ENCODE peak calls at places on chromosomes 4 and X, in five cellular contexts. One of them, this sample, is unnamed.

GRCh38 chrX:139290310-139290709 is 240.2 kb upstream of the F9 start:
- DNase-seq in NCI-H1105: no peak
- DNase-seq in activated CD8-positive, alpha-beta memory T cell treated with anti-CD3 and anti-CD28 coated beads for 48 hours: no peak
- DNase-seq in lower lobe of right lung: no peak
- DNase-seq in NCI-H774: no peak
- DNase-seq in this sample: no peak

GRCh38 chr4:47287735-47288134 is 175.8 kb downstream of the COMMD8 start:
- DNase-seq in NCI-H1105: no peak
- DNase-seq in activated CD8-positive, alpha-beta memory T cell treated with anti-CD3 and anti-CD28 coated beads for 48 hours: no peak
- DNase-seq in lower lobe of right lung: no peak
- DNase-seq in NCI-H774: no peak
- DNase-seq in this sample: no peak

GRCh38 chr4:84892950-84893349 is 73.5 kb downstream of the WDFY3 start:
- DNase-seq in NCI-H1105: no peak
- DNase-seq in activated CD8-positive, alpha-beta memory T cell treated with anti-CD3 and anti-CD28 coated beads for 48 hours: no peak
- DNase-seq in lower lobe of right lung: no peak
- DNase-seq in NCI-H774: no peak
- DNase-seq in this sample: no peak

GRCh38 chr4:37625499-37625898 is 60.7 kb downstream of the RELL1 start:
- DNase-seq in NCI-H1105: no peak
- DNase-seq in activated CD8-positive, alpha-beta memory T cell treated with anti-CD3 and anti-CD28 coated beads for 48 hours: no peak
- DNase-seq in lower lobe of right lung: no peak
- DNase-seq in NCI-H774: no peak
- DNase-seq in this sample: no peak

GRCh38 chrX:24425806-24426205 is 39.3 kb upstream of the PDK3 start:
- DNase-seq in NCI-H1105: no peak
- DNase-seq in activated CD8-positive, alpha-beta memory T cell treated with anti-CD3 and anti-CD28 coated beads for 48 hours: no peak
- DNase-seq in lower lobe of right lung: no peak
- DNase-seq in NCI-H774: no peak
- DNase-seq in this sample: no peak

GRCh38 chrX:136736690-136737089 is 44.0 kb downstream of the ARHGEF6 start:
- DNase-seq in NCI-H1105: no peak
- DNase-seq in activated CD8-positive, alpha-beta memory T cell treated with anti-CD3 and anti-CD28 coated beads for 48 hours: no peak
- DNase-seq in lower lobe of right lung: no peak
- DNase-seq in NCI-H774: no peak
- DNase-seq in this sample: no peak

GRCh38 chr4:85787133-85787532 is 312.2 kb downstream of the ARHGAP24 start:
- DNase-seq in NCI-H1105: no peak
- DNase-seq in activated CD8-positive, alpha-beta memory T cell treated with anti-CD3 and anti-CD28 coated beads for 48 hours: no peak
- DNase-seq in lower lobe of right lung: no peak
- DNase-seq in NCI-H774: no peak
- DNase-seq in this sample: no peak

GRCh38 chr4:125704726-125705125 is 390.0 kb downstream of the FAT4 start:
- DNase-seq in NCI-H1105: no peak
- DNase-seq in activated CD8-positive, alpha-beta memory T cell treated with anti-CD3 and anti-CD28 coated beads for 48 hours: no peak
- DNase-seq in lower lobe of right lung: no peak
- DNase-seq in NCI-H774: no peak
- DNase-seq in this sample: no peak

GRCh38 chr4:69831270-69831627 is 28.7 kb downstream of the SULT1E1 start:
- DNase-seq in NCI-H1105: no peak
- DNase-seq in activated CD8-positive, alpha-beta memory T cell treated with anti-CD3 and anti-CD28 coated beads for 48 hours: no peak
- DNase-seq in lower lobe of right lung: no peak
- DNase-seq in NCI-H774: no peak
- DNase-seq in this sample: no peak